ENCODE peak calls at places on chromosomes 16 and 17, in six cellular contexts. J is PC-9, R is psoas muscle, H is nephron progenitor cell, X is esophagus squamous epithelium, T is IMR-90. B is an unnamed sample.

GRCh38 chr16:4888428-4889135 is 41.3 kb downstream of the UBN1 start:
- DNase-seq in J (no peak), R (no peak), H (no peak), X (no peak), T (no peak), B (no peak)

GRCh38 chr17:34567665-34568064 is 11.7 kb upstream of the TMEM132E start:
- DNase-seq in J (no peak), R (no peak), H (peak; percentile 26), X (no peak), T (no peak), B (no peak)

GRCh38 chr17:71084219-71084618 is 914.9 kb downstream of the KCNJ2 start:
- DNase-seq in J (no peak), R (no peak), H (peak; percentile 57), X (no peak), T (peak; percentile 22), B (peak; percentile 69)

GRCh38 chr17:78432929-78433727 is 54.7 kb downstream of the PGS1 start:
- DNase-seq in J (no peak), R (no peak), H (no peak), X (no peak), T (no peak), B (no peak)

GRCh38 chr17:27457731-27458523 is 1.7 kb downstream of the KSR1 start:
- DNase-seq in J (no peak), R (no peak), H (peak; percentile 21), X (no peak), T (peak; percentile 53), B (no peak)

GRCh38 chr17:19304209-19304608 is 58.3 kb downstream of the B9D1 start:
- DNase-seq in J (no peak), R (peak; percentile 21), H (no peak), X (peak; percentile 28), T (peak; percentile 79), B (peak; percentile 26)

GRCh38 chr17:19747829-19748806 is at the start of gene ALDH3A1:
- DNase-seq in J (peak; percentile 89), R (no peak), H (no peak), X (no peak), T (no peak), B (peak; percentile 77)

GRCh38 chr17:78910885-78911284 is 7.9 kb upstream of the CEP295NL start:
- DNase-seq in J (no peak), R (no peak), H (no peak), X (no peak), T (no peak), B (no peak)

GRCh38 chr17:75774471-75774987 is 9.5 kb upstream of the GALK1 start:
- DNase-seq in J (no peak), R (no peak), H (no peak), X (no peak), T (no peak), B (no peak)

GRCh38 chr17:21357696-21358095 is 18.5 kb upstream of the KCNJ12 start:
- DNase-seq in J (no peak), R (no peak), H (peak; percentile 53), X (no peak), T (no peak), B (no peak)

GRCh38 chr17:31815212-31815611 is 43.8 kb downstream of the COPRS start:
- DNase-seq in J (no peak), R (no peak), H (no peak), X (no peak), T (no peak), B (no peak)

GRCh38 chr16:525520-526180 is 1.9 kb upstream of the CAPN15 start:
- DNase-seq in J (peak; percentile 80), R (no peak), H (no peak), X (no peak), T (peak; percentile 92), B (peak; percentile 95)

GRCh38 chr16:84633622-84634021 is 14.7 kb upstream of the KLHL36 start:
- DNase-seq in J (no peak), R (peak; percentile 83), H (no peak), X (no peak), T (no peak), B (no peak)

GRCh38 chr17:51120357-51120738 is 320 bp downstream of the SPAG9 start:
- DNase-seq in J (no peak), R (no peak), H (no peak), X (no peak), T (peak; percentile 14), B (peak; percentile 53)

GRCh38 chr16:88811600-88811849 is 203 bp downstream of the APRT start:
- DNase-seq in J (no peak), R (no peak), H (no peak), X (no peak), T (no peak), B (no peak)

GRCh38 chr17:74842599-74843351 is 16.9 kb downstream of the GRIN2C start:
- DNase-seq in J (peak; percentile 74), R (peak; percentile 77), H (peak; percentile 82), X (no peak), T (peak; percentile 46), B (peak; percentile 44)

GRCh38 chr17:76076100-76076764 is 1.7 kb downstream of the GALR2 start:
- DNase-seq in J (no peak), R (no peak), H (peak; percentile 30), X (no peak), T (no peak), B (no peak)

GRCh38 chr17:57284984-57285646 is 28.8 kb downstream of the MSI2 start:
- DNase-seq in J (no peak), R (no peak), H (no peak), X (no peak), T (no peak), B (no peak)

DNA sequence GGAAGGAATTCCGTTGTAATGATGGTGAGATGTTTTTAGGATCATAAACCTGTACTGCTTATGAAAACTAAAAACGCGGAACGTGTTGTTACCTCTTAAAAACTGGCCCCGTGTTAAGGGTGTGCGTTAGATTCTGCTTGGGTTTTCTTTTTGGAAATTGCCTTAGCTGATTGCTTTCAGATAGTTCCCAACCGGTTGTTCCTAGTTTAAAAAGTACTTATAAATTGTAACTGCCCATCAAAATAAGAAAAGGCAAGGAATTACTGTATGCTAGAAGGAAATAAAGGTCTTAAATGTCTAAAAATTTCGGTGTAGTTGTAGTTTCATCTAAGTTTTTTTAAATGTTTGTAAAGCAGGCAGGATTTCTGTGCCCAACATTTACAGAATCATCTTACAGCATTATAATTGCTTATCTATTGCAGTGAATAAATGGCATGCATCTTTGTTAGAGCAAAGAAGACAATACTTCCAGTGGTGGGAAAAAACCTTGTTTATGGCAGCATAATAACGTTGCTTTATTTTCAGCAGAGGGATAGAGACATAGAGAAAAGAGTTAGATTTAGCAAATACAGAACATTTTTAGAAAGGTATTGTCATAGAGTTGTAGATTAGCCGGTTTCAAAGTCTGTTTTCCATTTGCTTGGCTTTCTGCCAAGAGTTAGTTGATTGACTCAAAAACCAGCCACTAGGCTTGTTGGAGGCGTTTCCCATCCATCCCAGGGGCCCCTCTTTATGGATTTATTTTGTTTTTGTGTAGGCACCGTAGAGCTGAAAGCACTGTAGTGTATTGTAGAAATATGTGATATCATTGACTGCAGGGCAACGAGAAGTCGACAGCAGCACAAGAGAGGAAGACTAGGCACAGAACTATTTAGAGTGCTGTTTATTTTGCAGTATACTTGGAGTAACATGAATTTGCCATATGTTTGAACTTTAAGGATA is 1.7 kb downstream of the PPM1D start:
- DNase-seq in J (peak; percentile 64), R (no peak), H (peak; percentile 49), X (no peak), T (peak; percentile 81), B (peak; percentile 81)
- TF ChIP-seq CTCF in J (peak; percentile 20), R (no peak), H (no peak), X (no peak), T (no peak), B (no peak)

DNA sequence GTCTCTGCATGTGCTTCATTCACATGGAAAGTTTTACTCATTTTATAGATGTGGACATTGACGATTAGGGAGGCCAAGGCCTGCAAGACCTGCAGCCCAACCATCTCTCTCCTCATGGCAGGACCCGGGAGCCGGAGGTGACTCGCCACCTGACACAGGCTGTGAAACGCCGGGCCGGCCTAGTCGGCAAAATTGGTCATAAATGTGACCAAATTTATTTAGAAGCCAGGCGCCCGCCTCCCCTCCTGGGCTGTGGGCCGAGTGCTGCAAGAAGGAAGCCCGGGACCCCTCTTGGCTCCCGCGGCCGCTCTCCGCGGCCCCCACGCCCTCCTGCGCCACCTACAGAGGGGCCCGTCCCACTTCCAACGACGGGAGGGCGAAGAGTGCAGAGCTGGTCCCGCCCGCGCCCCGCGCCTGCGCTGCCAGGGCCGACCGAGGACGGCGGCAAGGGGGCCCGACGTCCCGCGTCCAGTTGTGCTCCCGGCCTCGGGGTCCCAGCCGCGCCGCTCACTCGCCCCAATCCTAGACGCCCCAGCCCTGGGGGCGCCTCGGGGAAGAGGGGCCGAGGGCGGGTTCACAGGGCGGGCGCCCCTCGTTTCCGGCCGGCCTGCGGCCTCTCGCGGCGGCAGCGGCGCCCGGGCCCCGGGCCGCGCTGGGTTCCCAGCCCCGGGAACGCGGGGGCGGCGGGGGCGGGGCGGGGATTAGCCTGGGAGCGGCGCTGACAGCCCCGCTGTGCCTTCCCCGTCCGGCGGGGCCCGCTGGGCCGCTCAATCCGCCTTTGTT is 47.5 kb downstream of the WNT3 start:
- DNase-seq in J (peak; percentile 68), R (peak; percentile 33), H (peak; percentile 73), X (no peak), T (peak; percentile 23), B (peak; percentile 41)
- TF ChIP-seq CTCF in J (peak; percentile 59), R (no peak), H (no peak), X (no peak), T (no peak), B (no peak)

DNA sequence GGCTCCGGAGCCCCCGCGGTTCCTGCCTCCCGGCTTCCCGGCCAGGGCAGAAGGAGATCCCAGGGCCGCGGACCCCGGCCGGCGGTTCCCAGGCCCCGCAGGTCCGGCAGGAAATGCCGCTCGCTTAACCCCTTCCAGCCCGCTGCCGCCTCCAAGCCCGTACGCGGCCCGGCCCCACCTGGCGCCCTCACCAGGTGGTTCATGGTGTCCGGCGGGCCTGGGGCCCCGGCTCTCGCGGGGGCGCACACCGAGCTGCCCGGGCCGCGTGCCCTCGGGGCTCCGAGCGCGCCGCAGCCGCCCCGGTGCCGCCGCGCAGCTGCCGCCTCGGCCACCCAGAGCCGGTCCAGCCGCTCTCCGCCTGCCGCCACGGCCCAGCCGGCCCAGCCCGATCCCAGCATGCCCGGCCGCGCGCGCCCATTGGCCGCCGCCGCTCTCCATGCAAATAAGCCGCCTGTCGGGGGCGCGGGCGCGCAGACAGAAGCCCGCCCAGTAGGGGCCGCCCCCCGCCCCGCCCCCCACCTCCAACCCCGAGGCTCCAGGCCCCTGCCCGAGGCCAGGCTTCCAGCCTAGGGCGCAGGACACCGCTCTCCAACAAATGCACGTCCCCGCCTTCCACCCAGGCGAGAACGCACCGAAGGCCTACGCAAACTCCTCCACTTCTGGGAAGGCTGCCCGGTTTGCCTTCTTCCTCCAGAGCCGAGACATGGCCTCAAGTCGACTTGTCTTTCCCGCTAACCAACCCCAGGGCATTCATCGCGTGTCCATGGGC is at the start of gene BCAR1:
- DNase-seq in J (peak; percentile 90), R (peak; percentile 90), H (peak; percentile 94), X (no peak), T (peak; percentile 93), B (peak; percentile 89)
- TF ChIP-seq CTCF in J (no peak), R (peak; percentile 5), H (no peak), X (no peak), T (no peak), B (peak; percentile 2)

DNA sequence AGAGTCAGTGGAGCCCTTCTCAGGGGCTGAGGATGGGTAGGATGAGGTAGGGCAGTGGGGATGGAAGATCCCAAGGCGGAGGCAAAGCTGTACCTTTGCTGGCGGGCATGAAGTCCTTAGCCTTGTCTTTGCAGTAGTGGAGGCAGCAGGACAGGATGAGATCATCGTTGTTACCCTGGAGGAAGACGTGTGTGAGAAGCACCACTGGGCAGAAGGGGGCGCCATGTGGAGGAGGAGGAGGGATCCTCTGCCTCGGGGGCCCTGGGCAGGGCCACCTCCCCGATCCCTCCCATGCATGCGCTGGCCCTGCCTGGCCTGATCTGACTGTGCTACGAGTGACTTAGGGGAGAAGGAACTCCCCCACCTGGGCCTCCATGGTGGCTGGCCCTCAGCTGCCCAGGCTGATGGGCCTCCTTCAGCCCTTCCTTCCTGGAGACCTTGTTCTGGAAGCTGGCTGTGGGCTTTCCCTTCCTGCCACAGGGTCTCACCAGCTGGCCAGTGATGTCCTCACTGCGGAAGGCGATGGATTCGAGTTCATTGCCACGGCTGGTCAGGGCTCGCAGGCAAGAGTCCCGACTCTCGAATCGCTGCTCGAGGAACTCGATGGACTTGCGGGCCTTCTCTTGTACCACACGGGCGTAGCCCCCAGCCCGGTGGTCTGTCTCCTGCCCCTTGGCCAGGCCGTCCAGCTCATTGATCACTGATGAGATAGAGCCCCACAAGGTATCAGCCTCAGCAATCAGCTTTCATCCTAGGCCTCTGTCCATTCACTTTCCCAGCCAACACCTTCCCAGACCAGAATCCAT is 10.3 kb downstream of the HIC1 start:
- DNase-seq in J (no peak), R (peak; percentile 64), H (no peak), X (no peak), T (peak; percentile 68), B (peak; percentile 63)
- TF ChIP-seq CTCF in J (peak; percentile 49), R (no peak), H (peak; percentile 12), X (no peak), T (peak; percentile 60), B (peak; percentile 41)

B was measured in epithelial cell of esophagus.